ENCODE peak calls at places on chromosomes 2 and 18, in six cellular contexts. G, X, P, A, K and L are unnamed samples. For H3K4me1, the result is how much of the 10 kb centered on the place peaks cover.

GRCh38 chr2:40556739-40557138 is 104.8 kb upstream of the SLC8A1 start:
- DNase-seq in G (no peak), X (peak), P (no peak), A (no peak), K (no peak), L (no peak)

GRCh38 chr2:143015681-143016080 is 113.5 kb upstream of the ARHGAP15 start:
- DNase-seq in G (no peak), X (no peak), P (no peak), A (no peak), K (no peak), L (no peak)

GRCh38 chr2:120823551-120823950 is 87.9 kb downstream of the GLI2 start:
- DNase-seq in G (no peak), X (no peak), P (no peak), A (no peak), K (no peak), L (no peak)

GRCh38 chr2:178723786-178724346 is 83.4 kb downstream of the TTN start:
- DNase-seq in G (no peak), X (peak), P (no peak), A (no peak), K (no peak), L (no peak)

GRCh38 chr2:68686178-68686577 is 42.8 kb downstream of the PROKR1 start:
- DNase-seq in G (no peak), X (no peak), P (peak), A (no peak), K (no peak), L (no peak)

GRCh38 chr2:19675856-19676460 is 225.8 kb downstream of the TTC32 start:
- DNase-seq in G (no peak), X (peak), P (no peak), A (no peak), K (no peak), L (no peak)

GRCh38 chr2:198715304-198715703 is 742.4 kb downstream of the SATB2 start:
- DNase-seq in G (no peak), X (no peak), P (no peak), A (no peak), K (no peak), L (no peak)

GRCh38 chr2:239370403-239370802 is 30.4 kb downstream of the HDAC4 start:
- DNase-seq in G (no peak), X (no peak), P (no peak), A (no peak), K (no peak), L (no peak)

GRCh38 chr2:101406867-101407266 is 19.6 kb upstream of the CREG2 start:
- DNase-seq in G (no peak), X (peak), P (no peak), A (no peak), K (no peak), L (no peak)

GRCh38 chr18:36331541-36331971 is 34.0 kb downstream of the FHOD3 start:
- DNase-seq in G (no peak), X (no peak), P (no peak), A (no peak), K (no peak), L (no peak)

GRCh38 chr2:65466551-65466950 is 34.2 kb upstream of the SPRED2 start:
- DNase-seq in G (no peak), X (no peak), P (no peak), A (no peak), K (no peak), L (no peak)

GRCh38 chr2:28359222-28360065 is 33.2 kb upstream of the FOSL2 start:
- DNase-seq in G (peak), X (peak), P (no peak), A (no peak), K (peak), L (no peak)

GRCh38 chr2:85369500-85369899 is 14.9 kb downstream of the ELMOD3 start:
- DNase-seq in G (no peak), X (no peak), P (no peak), A (no peak), K (no peak), L (no peak)

GRCh38 chr2:235021752-235022151 is 69.9 kb downstream of the SH3BP4 start:
- DNase-seq in G (no peak), X (peak), P (no peak), A (no peak), K (no peak), L (no peak)

GRCh38 chr2:233497692-233498091 is 68.9 kb downstream of the USP40 start:
- DNase-seq in G (no peak), X (no peak), P (no peak), A (no peak), K (no peak), L (no peak)

GRCh38 chr2:173715483-173715882 is 249.7 kb downstream of the SP3 start:
- DNase-seq in G (no peak), X (peak), P (no peak), A (no peak), K (no peak), L (no peak)

GRCh38 chr2:9648821-9649220 is 18.0 kb upstream of the YWHAQ start:
- DNase-seq in G (no peak), X (no peak), P (no peak), A (no peak), K (no peak), L (no peak)

GRCh38 chr2:68809324-68810240 is 61.6 kb downstream of the BMP10 start:
- DNase-seq in G (no peak), X (no peak), P (no peak), A (no peak), K (no peak), L (no peak)

GRCh38 chr2:157363612-157364101 is 38.0 kb upstream of the ERMN start:
- DNase-seq in G (no peak), X (no peak), P (no peak), A (no peak), K (no peak), L (no peak)

GRCh38 chr2:59378104-59378503 is 1137.0 kb upstream of the FANCL start:
- DNase-seq in G (no peak), X (no peak), P (no peak), A (no peak), K (no peak), L (no peak)

GRCh38 chr2:233892793-233893192 is 24.4 kb upstream of the TRPM8 start:
- DNase-seq in G (no peak), X (no peak), P (no peak), A (no peak), K (no peak), L (no peak)

GRCh38 chr2:104852161-104852689 is 1.7 kb upstream of the POU3F3 start:
- DNase-seq in G (no peak), X (peak), P (peak), A (no peak), K (no peak), L (no peak)

GRCh38 chr2:201266629-201267028 is 6.3 kb downstream of the CASP8 start:
- DNase-seq in G (no peak), X (no peak), P (no peak), A (no peak), K (no peak), L (no peak)

GRCh38 chr2:201270293-201271001 is 10.1 kb downstream of the CASP8 start:
- DNase-seq in G (no peak), X (no peak), P (no peak), A (no peak), K (no peak), L (no peak)

GRCh38 chr2:201267278-201268030 is 7.1 kb downstream of the CASP8 start:
- DNase-seq in G (no peak), X (no peak), P (no peak), A (no peak), K (no peak), L (no peak)

GRCh38 chr2:201271917-201272316 is 11.6 kb downstream of the CASP8 start:
- DNase-seq in G (no peak), X (no peak), P (no peak), A (no peak), K (no peak), L (no peak)

DNA sequence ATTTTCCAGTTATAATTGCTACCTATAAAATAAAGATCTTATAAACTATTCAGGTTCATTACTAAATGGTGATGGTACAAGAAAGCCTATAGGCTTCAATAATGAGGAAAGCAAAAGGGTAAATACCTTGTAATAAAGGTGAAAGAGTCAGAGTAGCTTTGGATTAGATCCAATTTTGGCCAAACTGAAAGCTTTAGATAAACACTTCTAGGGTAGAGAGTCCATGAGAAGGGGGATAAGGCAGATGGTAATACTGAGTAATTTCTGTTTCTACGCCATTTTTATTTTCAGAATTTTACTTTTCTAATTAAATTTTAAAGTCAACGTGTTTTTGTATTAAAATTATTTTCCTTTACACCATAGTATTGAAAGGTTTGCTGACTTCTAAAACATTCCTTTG is 9.4 kb downstream of the CASP8 start:
- DNase-seq in G (no peak), X (no peak), P (no peak), A (no peak), K (no peak), L (no peak)
- H3K4me1 ChIP-seq in G (under half), X (under half), P (under half), A (under half), K (under half), L (under half)

GRCh38 chr2:54466880-54467279 is 10.8 kb downstream of the SPTBN1 start:
- DNase-seq in G (no peak), X (no peak), P (no peak), A (no peak), K (no peak), L (no peak)
- H3K4me1 ChIP-seq in G (half or more), X (under half), P (under half), A (under half), K (half or more), L (under half)

GRCh38 chr2:11683486-11683885 is 13.5 kb upstream of the NTSR2 start:
- DNase-seq in G (no peak), X (no peak), P (peak), A (no peak), K (no peak), L (no peak)

GRCh38 chr2:11682590-11682915 is 12.6 kb upstream of the NTSR2 start:
- DNase-seq in G (no peak), X (no peak), P (no peak), A (no peak), K (no peak), L (no peak)

GRCh38 chr2:11684894-11685460 is 15.0 kb upstream of the NTSR2 start:
- DNase-seq in G (no peak), X (no peak), P (no peak), A (no peak), K (no peak), L (no peak)

GRCh38 chr2:11681722-11682589 is 12.0 kb upstream of the NTSR2 start:
- DNase-seq in G (no peak), X (no peak), P (peak), A (no peak), K (no peak), L (no peak)

DNA sequence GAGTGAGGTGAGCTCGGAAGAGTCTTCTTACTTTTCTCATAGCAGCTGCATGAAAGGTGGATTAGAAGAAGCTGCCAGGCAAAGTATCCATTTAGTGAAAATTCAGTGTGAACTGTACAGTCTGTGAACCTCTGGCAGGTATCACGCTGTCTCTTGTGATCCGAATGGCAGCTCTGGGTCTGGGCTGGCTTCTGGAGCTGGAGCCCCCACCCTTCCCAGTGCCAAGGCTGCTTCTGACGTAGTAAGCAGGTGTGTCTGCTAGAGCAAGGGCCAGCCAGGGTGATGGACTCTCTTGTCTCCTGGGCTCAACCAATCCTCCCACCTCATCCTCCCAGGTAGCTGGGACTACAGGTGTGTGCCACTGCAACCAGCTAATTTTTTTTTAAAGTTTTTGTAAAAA is 14.0 kb upstream of the NTSR2 start:
- DNase-seq in G (no peak), X (no peak), P (no peak), A (no peak), K (no peak), L (no peak)
- H3K4me1 ChIP-seq in G (under half), X (under half), P (under half), A (under half), K (under half), L (under half)

DNA sequence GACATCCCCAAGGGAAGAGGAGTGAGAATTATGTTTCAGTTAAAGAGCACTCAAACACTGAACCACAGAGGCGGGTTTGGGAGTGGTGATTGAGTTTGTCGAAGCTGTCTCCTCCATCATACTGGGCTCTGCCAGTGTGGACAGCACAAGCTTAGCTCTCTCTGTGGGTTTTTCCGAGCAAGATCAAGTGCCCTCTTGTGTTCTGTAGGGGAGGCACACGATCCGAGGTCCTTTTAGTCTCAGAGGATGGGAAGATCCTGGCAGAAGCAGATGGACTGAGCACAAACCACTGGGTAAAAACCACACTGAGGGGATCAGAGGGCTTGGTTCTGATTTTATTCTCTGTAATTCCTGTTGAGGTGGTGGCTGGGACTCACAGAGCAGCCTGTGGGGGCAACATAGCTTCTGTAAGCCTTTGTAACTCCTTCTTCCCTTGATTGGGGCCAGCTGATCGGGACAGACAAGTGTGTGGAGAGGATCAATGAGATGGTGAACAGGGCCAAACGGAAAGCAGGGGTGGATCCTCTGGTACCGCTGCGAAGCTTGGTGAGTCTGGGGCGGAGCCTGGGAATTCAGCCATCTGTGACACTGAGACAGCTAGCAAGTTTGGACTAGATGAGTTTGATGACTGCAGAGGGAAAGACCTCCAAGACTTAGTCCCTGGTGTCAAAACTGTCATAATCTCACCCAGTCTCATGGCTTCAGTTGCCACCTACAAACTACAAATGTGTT is 2.0 kb downstream of the NAGK start:
- DNase-seq in G (no peak), X (peak), P (peak), A (no peak), K (no peak), L (no peak)
- H3K4me1 ChIP-seq in G (half or more), X (under half), P (under half), A (under half), K (under half), L (under half)

DNA sequence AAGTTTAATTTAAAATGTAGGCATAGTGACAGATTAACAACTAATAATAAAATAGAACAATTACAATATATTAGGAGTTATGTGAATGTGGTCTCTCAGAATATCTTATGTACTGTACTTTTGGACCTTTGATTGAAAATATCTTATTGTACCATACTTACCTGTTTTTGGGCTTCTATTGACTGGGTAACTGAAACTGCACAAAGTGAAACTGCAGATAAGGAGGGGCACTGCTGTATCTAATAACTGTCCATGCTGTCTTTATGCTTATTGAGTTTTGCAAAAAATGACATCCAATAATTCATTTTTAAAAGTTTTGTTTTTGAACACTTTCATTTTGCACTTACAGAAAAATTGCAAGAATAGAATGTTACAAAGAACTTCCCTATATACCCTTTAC is 19.9 kb downstream of the BIRC6 start:
- DNase-seq in G (no peak), X (no peak), P (no peak), A (no peak), K (no peak), L (no peak)
- H3K4me1 ChIP-seq in G (under half), X (under half), P (under half), A (under half), K (under half), L (under half)

GRCh38 chr18:73088445-73088844 is 220.7 kb upstream of the NETO1 start:
- DNase-seq in G (no peak), X (no peak), P (no peak), A (no peak), K (no peak), L (no peak)

GRCh38 chr18:73099759-73100158 is 232.0 kb upstream of the NETO1 start:
- DNase-seq in G (no peak), X (no peak), P (no peak), A (no peak), K (no peak), L (no peak)

GRCh38 chr18:73093687-73094250 is 226.0 kb upstream of the NETO1 start:
- DNase-seq in G (no peak), X (peak), P (no peak), A (no peak), K (no peak), L (no peak)
- H3K4me1 ChIP-seq in G (under half), X (under half), P (under half), A (under half), K (under half), L (under half)

GRCh38 chr2:227493524-227493923 is 21.6 kb downstream of the AGFG1 start:
- DNase-seq in G (no peak), X (no peak), P (no peak), A (no peak), K (no peak), L (no peak)

GRCh38 chr2:227491391-227491790 is 19.4 kb downstream of the AGFG1 start:
- DNase-seq in G (no peak), X (no peak), P (no peak), A (no peak), K (no peak), L (no peak)

GRCh38 chr2:227499971-227500630 is 28.1 kb downstream of the AGFG1 start:
- DNase-seq in G (no peak), X (no peak), P (no peak), A (no peak), K (no peak), L (no peak)

GRCh38 chr2:227497158-227497557 is 25.2 kb downstream of the AGFG1 start:
- DNase-seq in G (no peak), X (no peak), P (no peak), A (no peak), K (no peak), L (no peak)
- H3K4me1 ChIP-seq in G (under half), X (under half), P (under half), A (under half), K (under half), L (under half)

GRCh38 chr2:64332300-64332699 is 121.7 kb upstream of the LGALSL start:
- DNase-seq in G (no peak), X (no peak), P (no peak), A (no peak), K (no peak), L (no peak)
- H3K4me1 ChIP-seq in G (under half), X (under half), P (under half), A (under half), K (under half), L (under half)